ENCODE peak calls at places on chromosome 19, in ten cellular contexts. One of them, this sample, is unnamed.

GRCh38 chr19:39246951-39247669 is 1.5 kb downstream of the IFNL4 start:
- DNase-seq in trophoblast cell: no peak
- DNase-seq in uterus: no peak
- DNase-seq in heart right ventricle: peak
- DNase-seq in stimulated activated CD4-positive, alpha-beta T cell treated with anti-CD3 and anti-CD28 coated beads, Interleukin-4, amount 100 ng/mL, for 24 hours: peak
- DNase-seq in MV-4-11: no peak
- DNase-seq in stimulated activated CD8-positive, alpha-beta memory T cell treated with anti-CD3 and anti-CD28 coated beads, Interleukin-4, amount 100 ng/mL, for 4 hours: no peak
- DNase-seq in mammary epithelial cell: no peak
- DNase-seq in naive thymus-derived CD8-positive, alpha-beta T cell: no peak
- DNase-seq in fibroblast of pulmonary artery: no peak
- DNase-seq in this sample: no peak

GRCh38 chr19:19204181-19204580 is 967 bp upstream of the NR2C2AP start:
- DNase-seq in MV-4-11: no peak
- DNase-seq in stimulated activated CD4-positive, alpha-beta T cell treated with anti-CD3 and anti-CD28 coated beads, Interleukin-4, amount 100 ng/mL, for 24 hours: no peak
- DNase-seq in uterus: no peak
- DNase-seq in mammary epithelial cell: no peak
- DNase-seq in trophoblast cell: no peak
- DNase-seq in naive thymus-derived CD8-positive, alpha-beta T cell: no peak
- DNase-seq in heart right ventricle: no peak
- DNase-seq in stimulated activated CD8-positive, alpha-beta memory T cell treated with anti-CD3 and anti-CD28 coated beads, Interleukin-4, amount 100 ng/mL, for 4 hours: no peak
- DNase-seq in fibroblast of pulmonary artery: no peak
- DNase-seq in this sample: no peak

GRCh38 chr19:4474504-4475136 is 2.5 kb downstream of the HDGFL2 start:
- DNase-seq in MV-4-11: no peak
- DNase-seq in mammary epithelial cell: peak
- DNase-seq in heart right ventricle: no peak
- DNase-seq in stimulated activated CD8-positive, alpha-beta memory T cell treated with anti-CD3 and anti-CD28 coated beads, Interleukin-4, amount 100 ng/mL, for 4 hours: no peak
- DNase-seq in trophoblast cell: no peak
- DNase-seq in stimulated activated CD4-positive, alpha-beta T cell treated with anti-CD3 and anti-CD28 coated beads, Interleukin-4, amount 100 ng/mL, for 24 hours: no peak
- DNase-seq in fibroblast of pulmonary artery: peak
- DNase-seq in uterus: no peak
- DNase-seq in naive thymus-derived CD8-positive, alpha-beta T cell: no peak
- DNase-seq in this sample: no peak

GRCh38 chr19:17043744-17044143 is 17.1 kb upstream of the CPAMD8 start:
- DNase-seq in stimulated activated CD8-positive, alpha-beta memory T cell treated with anti-CD3 and anti-CD28 coated beads, Interleukin-4, amount 100 ng/mL, for 4 hours: no peak
- DNase-seq in MV-4-11: no peak
- DNase-seq in naive thymus-derived CD8-positive, alpha-beta T cell: no peak
- DNase-seq in heart right ventricle: no peak
- DNase-seq in trophoblast cell: no peak
- DNase-seq in uterus: no peak
- DNase-seq in stimulated activated CD4-positive, alpha-beta T cell treated with anti-CD3 and anti-CD28 coated beads, Interleukin-4, amount 100 ng/mL, for 24 hours: no peak
- DNase-seq in mammary epithelial cell: no peak
- DNase-seq in fibroblast of pulmonary artery: no peak
- DNase-seq in this sample: no peak

GRCh38 chr19:35501684-35502083 is 11.4 kb upstream of the KRTDAP start:
- DNase-seq in uterus: peak
- DNase-seq in stimulated activated CD8-positive, alpha-beta memory T cell treated with anti-CD3 and anti-CD28 coated beads, Interleukin-4, amount 100 ng/mL, for 4 hours: no peak
- DNase-seq in stimulated activated CD4-positive, alpha-beta T cell treated with anti-CD3 and anti-CD28 coated beads, Interleukin-4, amount 100 ng/mL, for 24 hours: no peak
- DNase-seq in naive thymus-derived CD8-positive, alpha-beta T cell: no peak
- DNase-seq in heart right ventricle: no peak
- DNase-seq in fibroblast of pulmonary artery: peak
- DNase-seq in trophoblast cell: no peak
- DNase-seq in MV-4-11: no peak
- DNase-seq in mammary epithelial cell: no peak
- DNase-seq in this sample: no peak

GRCh38 chr19:32349724-32350475 is 4.5 kb downstream of the ZNF507 start:
- DNase-seq in stimulated activated CD4-positive, alpha-beta T cell treated with anti-CD3 and anti-CD28 coated beads, Interleukin-4, amount 100 ng/mL, for 24 hours: no peak
- DNase-seq in mammary epithelial cell: no peak
- DNase-seq in trophoblast cell: no peak
- DNase-seq in naive thymus-derived CD8-positive, alpha-beta T cell: no peak
- DNase-seq in fibroblast of pulmonary artery: no peak
- DNase-seq in heart right ventricle: no peak
- DNase-seq in uterus: no peak
- DNase-seq in stimulated activated CD8-positive, alpha-beta memory T cell treated with anti-CD3 and anti-CD28 coated beads, Interleukin-4, amount 100 ng/mL, for 4 hours: no peak
- DNase-seq in MV-4-11: no peak
- DNase-seq in this sample: no peak

GRCh38 chr19:38695319-38695683 is 47.9 kb downstream of the ACTN4 start:
- DNase-seq in heart right ventricle: no peak
- DNase-seq in naive thymus-derived CD8-positive, alpha-beta T cell: no peak
- DNase-seq in uterus: no peak
- DNase-seq in stimulated activated CD8-positive, alpha-beta memory T cell treated with anti-CD3 and anti-CD28 coated beads, Interleukin-4, amount 100 ng/mL, for 4 hours: no peak
- DNase-seq in trophoblast cell: no peak
- DNase-seq in mammary epithelial cell: no peak
- DNase-seq in stimulated activated CD4-positive, alpha-beta T cell treated with anti-CD3 and anti-CD28 coated beads, Interleukin-4, amount 100 ng/mL, for 24 hours: no peak
- DNase-seq in fibroblast of pulmonary artery: no peak
- DNase-seq in MV-4-11: peak
- DNase-seq in this sample: no peak

GRCh38 chr19:47607564-47608073 is 1.3 kb upstream of the BICRA start:
- DNase-seq in trophoblast cell: no peak
- DNase-seq in fibroblast of pulmonary artery: no peak
- DNase-seq in MV-4-11: no peak
- DNase-seq in uterus: no peak
- DNase-seq in stimulated activated CD4-positive, alpha-beta T cell treated with anti-CD3 and anti-CD28 coated beads, Interleukin-4, amount 100 ng/mL, for 24 hours: no peak
- DNase-seq in stimulated activated CD8-positive, alpha-beta memory T cell treated with anti-CD3 and anti-CD28 coated beads, Interleukin-4, amount 100 ng/mL, for 4 hours: no peak
- DNase-seq in mammary epithelial cell: no peak
- DNase-seq in heart right ventricle: no peak
- DNase-seq in naive thymus-derived CD8-positive, alpha-beta T cell: no peak
- DNase-seq in this sample: no peak

GRCh38 chr19:7927605-7928333 is 1.8 kb upstream of the CTXN1 start:
- DNase-seq in trophoblast cell: no peak
- DNase-seq in fibroblast of pulmonary artery: no peak
- DNase-seq in naive thymus-derived CD8-positive, alpha-beta T cell: no peak
- DNase-seq in heart right ventricle: no peak
- DNase-seq in MV-4-11: no peak
- DNase-seq in stimulated activated CD8-positive, alpha-beta memory T cell treated with anti-CD3 and anti-CD28 coated beads, Interleukin-4, amount 100 ng/mL, for 4 hours: no peak
- DNase-seq in stimulated activated CD4-positive, alpha-beta T cell treated with anti-CD3 and anti-CD28 coated beads, Interleukin-4, amount 100 ng/mL, for 24 hours: no peak
- DNase-seq in uterus: no peak
- DNase-seq in mammary epithelial cell: no peak
- DNase-seq in this sample: peak

GRCh38 chr19:19551862-19552192 is 13.8 kb downstream of the CILP2 start:
- DNase-seq in naive thymus-derived CD8-positive, alpha-beta T cell: no peak
- DNase-seq in mammary epithelial cell: no peak
- DNase-seq in stimulated activated CD8-positive, alpha-beta memory T cell treated with anti-CD3 and anti-CD28 coated beads, Interleukin-4, amount 100 ng/mL, for 4 hours: no peak
- DNase-seq in MV-4-11: no peak
- DNase-seq in stimulated activated CD4-positive, alpha-beta T cell treated with anti-CD3 and anti-CD28 coated beads, Interleukin-4, amount 100 ng/mL, for 24 hours: no peak
- DNase-seq in trophoblast cell: no peak
- DNase-seq in uterus: no peak
- DNase-seq in fibroblast of pulmonary artery: no peak
- DNase-seq in heart right ventricle: no peak
- DNase-seq in this sample: no peak

GRCh38 chr19:13633109-13633508 is 126.8 kb upstream of the CACNA1A start:
- DNase-seq in fibroblast of pulmonary artery: no peak
- DNase-seq in stimulated activated CD4-positive, alpha-beta T cell treated with anti-CD3 and anti-CD28 coated beads, Interleukin-4, amount 100 ng/mL, for 24 hours: no peak
- DNase-seq in mammary epithelial cell: no peak
- DNase-seq in MV-4-11: no peak
- DNase-seq in uterus: no peak
- DNase-seq in trophoblast cell: no peak
- DNase-seq in naive thymus-derived CD8-positive, alpha-beta T cell: no peak
- DNase-seq in stimulated activated CD8-positive, alpha-beta memory T cell treated with anti-CD3 and anti-CD28 coated beads, Interleukin-4, amount 100 ng/mL, for 4 hours: no peak
- DNase-seq in heart right ventricle: no peak
- DNase-seq in this sample: no peak

GRCh38 chr19:16034958-16035560 is 41.2 kb upstream of the TPM4 start:
- DNase-seq in naive thymus-derived CD8-positive, alpha-beta T cell: no peak
- DNase-seq in uterus: no peak
- DNase-seq in MV-4-11: no peak
- DNase-seq in trophoblast cell: no peak
- DNase-seq in fibroblast of pulmonary artery: no peak
- DNase-seq in heart right ventricle: no peak
- DNase-seq in mammary epithelial cell: no peak
- DNase-seq in stimulated activated CD8-positive, alpha-beta memory T cell treated with anti-CD3 and anti-CD28 coated beads, Interleukin-4, amount 100 ng/mL, for 4 hours: no peak
- DNase-seq in stimulated activated CD4-positive, alpha-beta T cell treated with anti-CD3 and anti-CD28 coated beads, Interleukin-4, amount 100 ng/mL, for 24 hours: no peak
- DNase-seq in this sample: no peak

GRCh38 chr19:11921852-11922495 is 2.9 kb upstream of the ZNF700 start:
- DNase-seq in heart right ventricle: no peak
- DNase-seq in naive thymus-derived CD8-positive, alpha-beta T cell: no peak
- DNase-seq in uterus: no peak
- DNase-seq in mammary epithelial cell: no peak
- DNase-seq in MV-4-11: no peak
- DNase-seq in stimulated activated CD8-positive, alpha-beta memory T cell treated with anti-CD3 and anti-CD28 coated beads, Interleukin-4, amount 100 ng/mL, for 4 hours: no peak
- DNase-seq in stimulated activated CD4-positive, alpha-beta T cell treated with anti-CD3 and anti-CD28 coated beads, Interleukin-4, amount 100 ng/mL, for 24 hours: no peak
- DNase-seq in fibroblast of pulmonary artery: peak
- DNase-seq in trophoblast cell: no peak
- DNase-seq in this sample: no peak

GRCh38 chr19:19475845-19476828 is 39.2 kb downstream of the TSSK6 start:
- DNase-seq in stimulated activated CD4-positive, alpha-beta T cell treated with anti-CD3 and anti-CD28 coated beads, Interleukin-4, amount 100 ng/mL, for 24 hours: no peak
- DNase-seq in fibroblast of pulmonary artery: peak
- DNase-seq in MV-4-11: peak
- DNase-seq in naive thymus-derived CD8-positive, alpha-beta T cell: no peak
- DNase-seq in mammary epithelial cell: peak
- DNase-seq in trophoblast cell: peak
- DNase-seq in stimulated activated CD8-positive, alpha-beta memory T cell treated with anti-CD3 and anti-CD28 coated beads, Interleukin-4, amount 100 ng/mL, for 4 hours: no peak
- DNase-seq in heart right ventricle: no peak
- DNase-seq in uterus: no peak
- DNase-seq in this sample: no peak

GRCh38 chr19:51691122-51692064 is 1.7 kb upstream of the SPACA6 start:
- DNase-seq in fibroblast of pulmonary artery: peak
- DNase-seq in uterus: no peak
- DNase-seq in heart right ventricle: no peak
- DNase-seq in naive thymus-derived CD8-positive, alpha-beta T cell: no peak
- DNase-seq in stimulated activated CD8-positive, alpha-beta memory T cell treated with anti-CD3 and anti-CD28 coated beads, Interleukin-4, amount 100 ng/mL, for 4 hours: no peak
- DNase-seq in MV-4-11: no peak
- DNase-seq in mammary epithelial cell: no peak
- DNase-seq in stimulated activated CD4-positive, alpha-beta T cell treated with anti-CD3 and anti-CD28 coated beads, Interleukin-4, amount 100 ng/mL, for 24 hours: no peak
- DNase-seq in trophoblast cell: no peak
- DNase-seq in this sample: no peak

GRCh38 chr19:42206871-42207755 is 10.4 kb downstream of the DEDD2 start:
- DNase-seq in uterus: no peak
- DNase-seq in stimulated activated CD4-positive, alpha-beta T cell treated with anti-CD3 and anti-CD28 coated beads, Interleukin-4, amount 100 ng/mL, for 24 hours: no peak
- DNase-seq in heart right ventricle: no peak
- DNase-seq in fibroblast of pulmonary artery: no peak
- DNase-seq in naive thymus-derived CD8-positive, alpha-beta T cell: no peak
- DNase-seq in mammary epithelial cell: peak
- DNase-seq in MV-4-11: no peak
- DNase-seq in stimulated activated CD8-positive, alpha-beta memory T cell treated with anti-CD3 and anti-CD28 coated beads, Interleukin-4, amount 100 ng/mL, for 4 hours: no peak
- DNase-seq in trophoblast cell: peak
- DNase-seq in this sample: no peak

GRCh38 chr19:14005381-14006084 is 587 bp downstream of the RFX1 start:
- DNase-seq in uterus: peak
- DNase-seq in stimulated activated CD4-positive, alpha-beta T cell treated with anti-CD3 and anti-CD28 coated beads, Interleukin-4, amount 100 ng/mL, for 24 hours: peak
- DNase-seq in mammary epithelial cell: peak
- DNase-seq in fibroblast of pulmonary artery: peak
- DNase-seq in trophoblast cell: peak
- DNase-seq in heart right ventricle: peak
- DNase-seq in MV-4-11: peak
- DNase-seq in naive thymus-derived CD8-positive, alpha-beta T cell: peak
- DNase-seq in stimulated activated CD8-positive, alpha-beta memory T cell treated with anti-CD3 and anti-CD28 coated beads, Interleukin-4, amount 100 ng/mL, for 4 hours: peak
- DNase-seq in this sample: peak

GRCh38 chr19:39083983-39084731 is at the start of gene ACP7:
- DNase-seq in stimulated activated CD8-positive, alpha-beta memory T cell treated with anti-CD3 and anti-CD28 coated beads, Interleukin-4, amount 100 ng/mL, for 4 hours: no peak
- DNase-seq in trophoblast cell: no peak
- DNase-seq in stimulated activated CD4-positive, alpha-beta T cell treated with anti-CD3 and anti-CD28 coated beads, Interleukin-4, amount 100 ng/mL, for 24 hours: peak
- DNase-seq in fibroblast of pulmonary artery: no peak
- DNase-seq in heart right ventricle: no peak
- DNase-seq in naive thymus-derived CD8-positive, alpha-beta T cell: no peak
- DNase-seq in mammary epithelial cell: no peak
- DNase-seq in uterus: no peak
- DNase-seq in MV-4-11: no peak
- DNase-seq in this sample: no peak

GRCh38 chr19:3509566-3509989 is 3.5 kb downstream of the FZR1 start:
- DNase-seq in uterus: no peak
- DNase-seq in fibroblast of pulmonary artery: peak
- DNase-seq in MV-4-11: no peak
- DNase-seq in naive thymus-derived CD8-positive, alpha-beta T cell: no peak
- DNase-seq in heart right ventricle: no peak
- DNase-seq in trophoblast cell: peak
- DNase-seq in stimulated activated CD4-positive, alpha-beta T cell treated with anti-CD3 and anti-CD28 coated beads, Interleukin-4, amount 100 ng/mL, for 24 hours: peak
- DNase-seq in mammary epithelial cell: peak
- DNase-seq in stimulated activated CD8-positive, alpha-beta memory T cell treated with anti-CD3 and anti-CD28 coated beads, Interleukin-4, amount 100 ng/mL, for 4 hours: no peak
- DNase-seq in this sample: no peak

GRCh38 chr19:13850910-13851753 is 25.8 kb upstream of the NANOS3 start:
- DNase-seq in MV-4-11: peak
- DNase-seq in stimulated activated CD8-positive, alpha-beta memory T cell treated with anti-CD3 and anti-CD28 coated beads, Interleukin-4, amount 100 ng/mL, for 4 hours: peak
- DNase-seq in trophoblast cell: peak
- DNase-seq in uterus: peak
- DNase-seq in mammary epithelial cell: peak
- DNase-seq in heart right ventricle: peak
- DNase-seq in fibroblast of pulmonary artery: peak
- DNase-seq in stimulated activated CD4-positive, alpha-beta T cell treated with anti-CD3 and anti-CD28 coated beads, Interleukin-4, amount 100 ng/mL, for 24 hours: peak
- DNase-seq in naive thymus-derived CD8-positive, alpha-beta T cell: peak
- DNase-seq in this sample: peak

GRCh38 chr19:3514930-3515329 is 8.8 kb downstream of the FZR1 start:
- DNase-seq in stimulated activated CD4-positive, alpha-beta T cell treated with anti-CD3 and anti-CD28 coated beads, Interleukin-4, amount 100 ng/mL, for 24 hours: no peak
- DNase-seq in trophoblast cell: no peak
- DNase-seq in stimulated activated CD8-positive, alpha-beta memory T cell treated with anti-CD3 and anti-CD28 coated beads, Interleukin-4, amount 100 ng/mL, for 4 hours: no peak
- DNase-seq in uterus: no peak
- DNase-seq in naive thymus-derived CD8-positive, alpha-beta T cell: no peak
- DNase-seq in MV-4-11: no peak
- DNase-seq in mammary epithelial cell: no peak
- DNase-seq in fibroblast of pulmonary artery: no peak
- DNase-seq in heart right ventricle: no peak
- DNase-seq in this sample: no peak

This sample was measured in sciatic nerve.